ENCODE peak calls at places on chromosomes 1 and 21, in four cellular contexts. G is IMR-90, O is mesendoderm, A is H1. Y is an unnamed sample.

GRCh38 chr1:235714205-235714897 is 64.8 kb upstream of the GNG4 start:
- DNase-seq in G (no peak), O (no peak), A (no peak), Y (no peak)

GRCh38 chr1:36080236-36080635 is 3.7 kb upstream of the TEKT2 start:
- DNase-seq in G (peak), O (no peak), A (no peak), Y (no peak)

GRCh38 chr1:210250998-210251679 is 18.5 kb downstream of the SERTAD4 start:
- DNase-seq in G (no peak), O (peak), A (peak), Y (peak)

GRCh38 chr1:195717651-195718050 is 890.6 kb downstream of the KCNT2 start:
- DNase-seq in G (peak), O (peak), A (no peak), Y (no peak)

GRCh38 chr1:25748531-25749205 is 51.3 kb upstream of the SELENON start:
- DNase-seq in G (no peak), O (no peak), A (no peak), Y (no peak)

GRCh38 chr1:231603598-231604275 is 22.9 kb upstream of the DISC1 start:
- DNase-seq in G (peak), O (peak), A (peak), Y (peak)

GRCh38 chr1:224497714-224498573 is 63.3 kb upstream of the WDR26 start:
- DNase-seq in G (peak), O (peak), A (no peak), Y (peak)

GRCh38 chr1:59703226-59703917 is 111.4 kb upstream of the HOOK1 start:
- DNase-seq in G (no peak), O (no peak), A (no peak), Y (no peak)

GRCh38 chr1:208562021-208562950 is 318.1 kb upstream of the PLXNA2 start:
- DNase-seq in G (no peak), O (peak), A (no peak), Y (no peak)

GRCh38 chr1:53657891-53658396 is 81.0 kb downstream of the GLIS1 start:
- DNase-seq in G (no peak), O (no peak), A (no peak), Y (no peak)

GRCh38 chr1:15088146-15089025 is 65.2 kb upstream of the TMEM51 start:
- DNase-seq in G (peak), O (no peak), A (no peak), Y (no peak)

DNA sequence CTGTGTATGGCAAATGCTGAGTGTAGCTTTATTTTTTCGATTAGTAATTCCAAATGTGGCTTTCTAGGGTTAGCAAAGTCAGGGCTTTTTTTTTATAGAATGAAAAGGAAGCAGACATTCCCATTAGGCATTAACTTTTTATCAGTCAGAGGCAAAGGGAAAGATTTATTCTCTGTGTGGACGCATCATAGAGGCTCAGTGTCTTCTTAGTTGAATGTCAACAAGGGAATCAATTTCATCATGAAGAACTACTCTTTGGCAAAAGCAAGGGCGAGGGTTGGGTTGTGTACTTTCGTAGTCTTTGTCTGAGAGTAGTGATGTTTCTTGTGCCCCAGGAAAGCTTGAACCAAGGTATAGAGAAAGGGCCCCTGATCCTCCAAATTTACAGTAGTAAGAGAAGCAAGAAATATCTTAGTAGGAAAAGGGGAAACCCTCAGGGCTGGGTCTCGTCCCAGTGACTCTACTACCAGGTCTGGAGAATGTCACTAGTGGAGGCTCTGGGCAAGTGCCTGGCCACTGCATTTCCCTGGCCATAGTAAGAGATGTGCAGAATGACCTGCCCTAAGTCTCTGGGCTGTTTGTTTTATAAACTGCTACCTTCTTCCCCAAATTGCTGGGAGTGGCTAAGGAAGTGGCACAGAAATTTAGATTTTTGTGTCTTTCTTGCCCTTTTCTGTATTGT is 30.0 kb upstream of the MACF1 start:
- DNase-seq in G (no peak), O (no peak), A (no peak), Y (no peak)
- H3K27ac ChIP-seq in G (peak), O (no peak), A (no peak), Y (no peak)

GRCh38 chr1:225652726-225653462 is at the start of gene ENAH:
- DNase-seq in G (peak), O (peak), A (peak), Y (peak)

GRCh38 chr1:225654277-225654597 is 1.3 kb upstream of the ENAH start:
- DNase-seq in G (no peak), O (no peak), A (no peak), Y (no peak)

GRCh38 chr1:225655509-225656258 is 2.8 kb upstream of the ENAH start:
- DNase-seq in G (peak), O (peak), A (peak), Y (no peak)

GRCh38 chr1:225653463-225654276 is 747 bp upstream of the ENAH start:
- DNase-seq in G (peak), O (peak), A (peak), Y (peak)

GRCh38 chr1:225654688-225655508 is 2.0 kb upstream of the ENAH start:
- DNase-seq in G (no peak), O (no peak), A (peak), Y (no peak)
- H3K56ac ChIP-seq in G (peak), O (no peak), A (no peak), Y (no peak)

GRCh38 chr1:39652105-39652504 is 12.7 kb upstream of the HEYL start:
- DNase-seq in G (no peak), O (no peak), A (no peak), Y (no peak)
- H3K27ac ChIP-seq in G (no peak), O (no peak), A (no peak), Y (no peak)

DNA sequence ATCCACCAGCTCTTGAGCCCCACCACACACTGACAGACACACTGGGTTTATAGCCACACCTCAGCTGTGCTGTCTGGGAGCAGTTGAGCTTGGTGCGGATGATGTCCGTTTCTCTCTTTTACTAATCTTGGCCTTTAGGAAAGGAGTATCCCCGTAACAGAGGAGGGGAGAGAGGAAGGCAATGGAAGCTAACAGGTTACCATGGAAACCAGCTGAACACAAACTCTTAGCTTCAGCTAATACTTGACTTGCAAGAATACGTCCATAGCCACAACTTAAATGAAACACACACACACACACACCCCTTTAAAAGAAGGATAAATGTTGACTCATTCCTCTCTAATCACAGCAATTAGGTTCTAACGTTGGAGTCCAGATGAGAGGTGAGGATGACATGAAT is 28.0 kb upstream of the LRRN2 start:
- DNase-seq in G (no peak), O (peak), A (no peak), Y (no peak)
- H3K56ac ChIP-seq in G (no peak), O (peak), A (no peak), Y (no peak)

GRCh38 chr1:239603530-239603929 is 217.2 kb downstream of the CHRM3 start:
- DNase-seq in G (no peak), O (no peak), A (no peak), Y (no peak)
- H3K27ac ChIP-seq in G (no peak), O (no peak), A (no peak), Y (no peak)

GRCh38 chr21:36664678-36665022 is 34.3 kb upstream of the SIM2 start:
- DNase-seq in G (no peak), O (no peak), A (no peak), Y (no peak)

GRCh38 chr21:36658926-36659325 is 40.0 kb upstream of the SIM2 start:
- DNase-seq in G (no peak), O (peak), A (no peak), Y (no peak)

GRCh38 chr21:36657999-36658398 is 40.9 kb upstream of the SIM2 start:
- DNase-seq in G (no peak), O (no peak), A (no peak), Y (no peak)

GRCh38 chr21:36663033-36663855 is 35.7 kb upstream of the SIM2 start:
- DNase-seq in G (peak), O (no peak), A (no peak), Y (no peak)

GRCh38 chr21:36661511-36662309 is 37.2 kb upstream of the SIM2 start:
- DNase-seq in G (peak), O (peak), A (no peak), Y (peak)
- H3K56ac ChIP-seq in G (no peak), O (no peak), A (no peak), Y (no peak)

DNA sequence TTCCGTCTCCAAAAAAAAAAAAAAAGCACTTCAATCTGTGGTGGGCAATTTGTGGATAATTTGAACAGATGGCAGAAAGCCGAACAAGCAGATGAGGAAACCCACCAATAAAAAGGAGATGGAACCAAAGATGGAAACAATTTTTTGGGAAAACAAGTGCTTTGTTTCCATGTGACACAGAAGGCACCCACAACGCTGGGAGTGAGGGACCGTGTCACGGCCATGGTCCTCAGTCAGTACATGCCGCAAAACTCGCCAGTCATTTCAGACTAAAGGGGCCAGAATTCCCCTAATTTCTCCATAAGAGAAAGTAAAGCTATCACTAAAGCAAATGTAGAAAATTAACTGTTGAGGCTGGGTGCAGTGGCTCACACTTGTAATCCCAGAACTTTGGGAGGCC is 5.0 kb downstream of the CCNL2 start:
- DNase-seq in G (no peak), O (no peak), A (no peak), Y (no peak)
- H3K27ac ChIP-seq in G (no peak), O (no peak), A (no peak), Y (no peak)

GRCh38 chr1:200973937-200974657 is 49.4 kb downstream of the KIF21B start:
- DNase-seq in G (no peak), O (no peak), A (no peak), Y (no peak)
- H3K56ac ChIP-seq in G (no peak), O (no peak), A (no peak), Y (no peak)